ENCODE peak calls at places on chromosomes 4 and X, in ten cellular contexts. Z is right lobe of liver; O is heart left ventricle; W is heart right ventricle; F is ovary; B is tibial artery; T is hepatocyte; M is CD8-positive, alpha-beta memory T cell; Y is stomach; L is mammary epithelial cell. U is an unnamed sample. For H3K4me1, the result is how much of the 10 kb centered on the place peaks cover.

GRCh38 chrX:20265726-20266681 is 705 bp downstream of the RPS6KA3 start:
- DNase-seq in Z (peak), O (peak), W (peak), F (peak), B (peak), T (peak), M (peak), Y (no peak), L (peak), U (peak)

GRCh38 chr4:177371452-177371851 is 61.8 kb downstream of the NEIL3 start:
- DNase-seq in Z (no peak), O (no peak), W (no peak), F (no peak), B (no peak), T (no peak), M (no peak), Y (no peak), L (no peak), U (no peak)

GRCh38 chrX:28595346-28595745 is 8.1 kb downstream of the IL1RAPL1 start:
- DNase-seq in Z (no peak), O (no peak), W (no peak), F (no peak), B (no peak), T (no peak), M (no peak), Y (no peak), L (no peak), U (no peak)

GRCh38 chr4:1976416-1977352 is 32.1 kb downstream of the NELFA start:
- DNase-seq in Z (no peak), O (no peak), W (no peak), F (no peak), B (no peak), T (no peak), M (no peak), Y (no peak), L (no peak), U (no peak)

GRCh38 chrX:125387945-125388344 is 68.3 kb downstream of the TEX13C start:
- DNase-seq in Z (no peak), O (no peak), W (no peak), F (no peak), B (no peak), T (no peak), M (no peak), Y (no peak), L (no peak), U (no peak)

GRCh38 chr4:165610679-165611551 is 232.1 kb downstream of the CPE start:
- DNase-seq in Z (no peak), O (no peak), W (no peak), F (no peak), B (no peak), T (no peak), M (no peak), Y (no peak), L (no peak), U (no peak)

GRCh38 chr4:38574559-38575333 is 89.3 kb upstream of the KLF3 start:
- DNase-seq in Z (peak), O (no peak), W (no peak), F (no peak), B (no peak), T (no peak), M (no peak), Y (no peak), L (no peak), U (no peak)

GRCh38 chr4:106358899-106359298 is 9.7 kb downstream of the GIMD1 start:
- DNase-seq in Z (no peak), O (no peak), W (no peak), F (no peak), B (no peak), T (no peak), M (no peak), Y (no peak), L (peak), U (no peak)

GRCh38 chrX:57906790-57907189 is 3.5 kb downstream of the ZXDA start:
- DNase-seq in Z (no peak), O (no peak), W (no peak), F (no peak), B (no peak), T (no peak), M (no peak), Y (no peak), L (peak), U (no peak)

GRCh38 chr4:686371-687040 is 2.4 kb downstream of the SLC49A3 start:
- DNase-seq in Z (peak), O (peak), W (no peak), F (no peak), B (no peak), T (no peak), M (no peak), Y (no peak), L (no peak), U (no peak)

GRCh38 chr4:125726121-125726520 is 411.4 kb downstream of the FAT4 start:
- DNase-seq in Z (no peak), O (no peak), W (no peak), F (no peak), B (no peak), T (no peak), M (no peak), Y (no peak), L (no peak), U (no peak)

DNA sequence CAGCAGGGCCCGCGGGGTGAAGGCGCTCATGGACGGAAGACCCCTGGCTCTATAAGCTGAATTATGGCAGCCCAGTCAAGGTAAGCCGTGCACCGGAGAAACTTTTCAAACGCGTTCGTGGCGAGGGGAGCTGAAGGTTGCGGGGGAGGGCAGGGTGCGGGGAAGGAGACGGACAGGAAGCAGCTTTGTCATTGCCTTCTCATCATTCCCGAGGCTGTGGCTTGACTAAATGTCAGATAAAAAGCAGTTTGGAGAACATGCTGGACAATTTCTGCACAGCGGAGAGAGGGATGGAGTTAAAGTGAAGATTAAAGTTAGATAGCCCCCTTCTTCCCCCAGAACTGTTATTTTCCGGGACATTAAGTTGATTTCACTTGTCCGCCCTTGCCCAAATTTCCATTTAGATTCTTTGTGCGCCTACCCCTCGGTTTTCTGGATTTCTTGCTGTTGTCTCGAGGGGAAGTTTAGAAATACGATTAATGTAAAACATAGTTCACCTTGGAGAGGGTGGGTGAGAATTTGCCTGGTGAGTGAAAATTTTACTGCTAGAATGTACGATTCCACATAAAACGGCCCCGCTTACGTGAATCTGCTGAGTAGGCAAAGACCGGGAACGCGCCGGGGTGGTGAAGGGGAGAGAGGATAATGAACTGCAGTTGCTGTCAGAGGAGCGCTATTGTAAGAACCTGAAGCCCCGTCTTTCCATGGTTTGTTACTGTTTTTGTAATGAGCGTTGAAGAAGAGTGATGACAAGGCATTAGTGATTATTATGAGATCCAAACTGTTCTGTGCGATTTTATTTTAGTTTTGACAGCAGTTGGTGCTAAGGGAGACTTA is 72.8 kb downstream of the AFF1 start:
- DNase-seq in Z (peak), O (peak), W (peak), F (peak), B (peak), T (peak), M (peak), Y (peak), L (peak), U (peak)
- H3K4me1 ChIP-seq in Z (under half), O (under half), W (half or more), F (under half), B (under half), T (under half), M (half or more), Y (under half), L (under half), U (under half)

GRCh38 chr4:87516683-87517082 is 12.5 kb downstream of the SPARCL1 start:
- DNase-seq in Z (no peak), O (no peak), W (no peak), F (no peak), B (no peak), T (no peak), M (no peak), Y (no peak), L (no peak), U (no peak)
- H3K4me1 ChIP-seq in Z (under half), O (under half), W (half or more), F (under half), B (under half), T (under half), M (under half), Y (under half), L (under half), U (under half)

DNA sequence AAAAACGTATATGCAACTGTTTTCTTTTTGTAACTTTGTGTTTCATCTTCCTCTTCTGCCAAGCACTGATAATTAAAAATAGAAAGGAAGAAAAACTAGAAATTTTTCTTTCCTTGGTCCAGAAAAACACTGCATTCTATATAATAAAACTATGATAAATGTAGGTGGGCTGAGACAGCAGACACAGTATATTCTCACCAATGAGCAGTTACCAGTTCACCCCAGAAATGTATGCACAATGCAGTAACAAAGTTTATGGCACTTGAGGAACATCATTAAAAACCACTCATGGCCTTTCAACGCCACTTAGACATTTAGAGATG is 79.4 kb downstream of the FAT1 start:
- DNase-seq in Z (no peak), O (no peak), W (no peak), F (no peak), B (no peak), T (no peak), M (no peak), Y (no peak), L (no peak), U (no peak)
- H3K4me1 ChIP-seq in Z (under half), O (under half), W (under half), F (under half), B (under half), T (under half), M (under half), Y (under half), L (under half), U (under half)

GRCh38 chr4:153137168-153137567 is 67.1 kb upstream of the TRIM2 start:
- DNase-seq in Z (no peak), O (no peak), W (no peak), F (no peak), B (peak), T (peak), M (no peak), Y (no peak), L (peak), U (peak)
- H3K4me1 ChIP-seq in Z (under half), O (under half), W (under half), F (under half), B (under half), T (under half), M (under half), Y (under half), L (under half), U (under half)

GRCh38 chrX:13670197-13670596 is 17.3 kb downstream of the TCEANC start:
- DNase-seq in Z (no peak), O (no peak), W (no peak), F (no peak), B (no peak), T (no peak), M (no peak), Y (no peak), L (no peak), U (no peak)

GRCh38 chrX:13664026-13664425 is 11.1 kb downstream of the TCEANC start:
- DNase-seq in Z (no peak), O (no peak), W (no peak), F (no peak), B (no peak), T (no peak), M (no peak), Y (no peak), L (no peak), U (no peak)

GRCh38 chrX:13666836-13667235 is 13.9 kb downstream of the TCEANC start:
- DNase-seq in Z (no peak), O (no peak), W (peak), F (no peak), B (no peak), T (no peak), M (no peak), Y (no peak), L (peak), U (no peak)

GRCh38 chrX:13669246-13669689 is 16.3 kb downstream of the TCEANC start:
- DNase-seq in Z (peak), O (peak), W (no peak), F (peak), B (peak), T (peak), M (peak), Y (peak), L (peak), U (peak)

DNA sequence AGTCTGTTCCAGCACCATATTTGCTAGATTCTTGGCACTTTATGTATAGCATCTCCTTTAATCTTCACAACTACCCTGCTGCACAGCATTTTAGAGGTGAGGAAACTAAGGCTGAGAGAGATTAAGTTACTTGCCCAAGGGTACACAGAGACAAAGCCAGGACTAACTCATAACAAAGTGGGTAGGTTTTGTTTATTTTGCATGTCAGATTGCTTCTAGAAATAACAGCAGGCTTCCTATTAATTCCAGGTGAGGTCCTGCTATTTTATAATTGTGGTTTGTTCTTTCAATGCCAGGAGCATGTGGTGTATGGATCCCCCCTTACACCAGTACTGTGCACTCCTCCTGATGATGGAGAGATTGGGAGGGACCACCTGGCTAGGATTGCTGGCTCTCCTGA is 15.0 kb downstream of the TCEANC start:
- DNase-seq in Z (no peak), O (no peak), W (no peak), F (no peak), B (no peak), T (no peak), M (no peak), Y (no peak), L (no peak), U (no peak)
- H3K4me1 ChIP-seq in Z (under half), O (under half), W (under half), F (under half), B (under half), T (under half), M (under half), Y (under half), L (under half), U (under half)

DNA sequence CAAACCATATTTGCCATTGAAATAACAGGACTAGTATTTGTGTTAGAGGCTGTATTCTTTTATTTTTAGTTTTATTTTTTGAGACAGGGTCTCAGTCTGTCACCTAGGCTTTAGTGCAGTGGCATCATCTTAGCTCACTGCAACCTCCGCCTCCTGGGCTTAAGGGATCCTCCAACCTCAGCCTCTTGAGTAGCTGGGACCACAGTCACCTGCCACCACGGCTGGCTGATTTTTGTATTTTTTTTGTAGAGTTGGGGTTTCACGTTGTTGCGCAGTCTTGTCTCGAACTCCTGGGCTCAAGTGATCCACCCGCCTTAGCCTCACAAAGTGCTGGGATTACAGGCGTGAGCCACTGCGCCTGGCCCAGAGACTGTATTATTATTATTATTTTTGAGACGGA is 15.3 kb downstream of the TMEM131L start:
- DNase-seq in Z (no peak), O (no peak), W (no peak), F (no peak), B (no peak), T (no peak), M (no peak), Y (no peak), L (no peak), U (no peak)
- H3K4me1 ChIP-seq in Z (under half), O (under half), W (half or more), F (under half), B (under half), T (under half), M (half or more), Y (under half), L (under half), U (under half)

DNA sequence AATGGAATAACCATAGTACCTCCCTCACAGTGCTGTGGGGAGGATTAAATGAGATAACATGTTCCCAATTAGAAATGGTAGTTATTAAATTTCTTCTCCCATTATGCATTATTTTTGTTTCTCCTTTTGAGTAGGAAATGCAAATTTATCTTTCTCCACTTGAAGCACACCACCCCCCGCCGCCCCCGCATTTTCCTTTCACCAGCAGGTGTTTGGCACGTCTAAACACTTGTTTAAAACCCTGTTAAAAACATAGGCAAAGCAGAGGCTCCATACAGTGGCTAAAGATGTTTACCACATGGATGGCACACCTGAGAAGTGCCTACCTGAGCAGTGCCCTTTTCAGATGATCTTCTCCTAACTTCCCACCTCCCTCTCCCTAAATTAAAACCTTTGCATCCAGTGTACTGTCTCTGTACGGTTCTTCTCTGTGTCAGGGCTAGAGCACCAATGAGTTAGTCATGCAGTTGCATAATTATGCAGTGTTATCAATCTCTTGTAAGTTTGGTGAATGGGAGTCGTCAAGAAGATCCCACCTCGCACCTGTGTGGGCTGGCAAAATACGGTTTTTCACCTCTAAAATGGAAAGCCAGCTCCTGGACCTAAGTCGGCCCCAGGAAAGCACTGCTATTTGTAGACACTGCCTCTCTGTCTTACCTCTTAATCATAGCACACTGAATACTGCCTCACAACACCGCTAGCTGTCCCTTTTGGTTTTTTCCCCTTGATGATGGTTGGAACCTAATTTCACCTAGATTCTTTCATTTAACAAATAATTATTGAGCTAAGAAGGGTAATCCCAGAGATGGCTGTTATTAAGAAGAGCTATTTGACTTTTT is 122.0 kb downstream of the CT47B1 start:
- DNase-seq in Z (no peak), O (no peak), W (no peak), F (no peak), B (no peak), T (no peak), M (no peak), Y (no peak), L (no peak), U (no peak)
- H3K4me1 ChIP-seq in Z (under half), O (under half), W (under half), F (under half), B (under half), T (under half), M (under half), Y (under half), L (under half), U (under half)

DNA sequence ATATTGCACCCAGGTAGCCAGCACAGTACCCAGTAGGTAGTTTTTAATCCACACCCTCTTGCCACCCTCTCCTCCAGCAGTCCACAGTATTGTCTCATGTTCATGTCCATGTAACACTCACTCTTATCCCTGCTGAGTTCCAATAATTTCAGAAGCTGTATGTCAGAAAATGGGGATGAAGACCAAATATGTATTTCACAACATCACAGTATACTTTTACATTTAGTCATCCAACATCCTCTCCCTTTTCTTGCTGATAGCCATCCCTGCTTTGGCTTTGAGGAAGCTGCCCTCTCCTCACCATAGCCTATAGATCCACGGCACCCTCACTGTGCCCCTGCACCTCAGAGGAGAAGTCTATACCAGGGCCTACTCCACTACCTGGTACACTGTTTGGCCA is 126.0 kb upstream of the LDB2 start:
- DNase-seq in Z (no peak), O (no peak), W (no peak), F (no peak), B (no peak), T (no peak), M (no peak), Y (no peak), L (no peak), U (no peak)
- H3K4me1 ChIP-seq in Z (under half), O (under half), W (under half), F (under half), B (under half), T (under half), M (under half), Y (under half), L (under half), U (under half)

GRCh38 chr4:140807491-140808257 is 51.5 kb upstream of the TBC1D9 start:
- DNase-seq in Z (no peak), O (no peak), W (no peak), F (no peak), B (no peak), T (peak), M (no peak), Y (no peak), L (no peak), U (no peak)

GRCh38 chr4:140812916-140813315 is 56.7 kb upstream of the TBC1D9 start:
- DNase-seq in Z (no peak), O (no peak), W (no peak), F (no peak), B (no peak), T (no peak), M (no peak), Y (no peak), L (no peak), U (no peak)

GRCh38 chr4:140813804-140814203 is 57.6 kb upstream of the TBC1D9 start:
- DNase-seq in Z (no peak), O (no peak), W (no peak), F (no peak), B (no peak), T (no peak), M (no peak), Y (no peak), L (no peak), U (no peak)

GRCh38 chr4:140809671-140810070 is 53.5 kb upstream of the TBC1D9 start:
- DNase-seq in Z (no peak), O (no peak), W (no peak), F (no peak), B (no peak), T (no peak), M (no peak), Y (no peak), L (no peak), U (no peak)

DNA sequence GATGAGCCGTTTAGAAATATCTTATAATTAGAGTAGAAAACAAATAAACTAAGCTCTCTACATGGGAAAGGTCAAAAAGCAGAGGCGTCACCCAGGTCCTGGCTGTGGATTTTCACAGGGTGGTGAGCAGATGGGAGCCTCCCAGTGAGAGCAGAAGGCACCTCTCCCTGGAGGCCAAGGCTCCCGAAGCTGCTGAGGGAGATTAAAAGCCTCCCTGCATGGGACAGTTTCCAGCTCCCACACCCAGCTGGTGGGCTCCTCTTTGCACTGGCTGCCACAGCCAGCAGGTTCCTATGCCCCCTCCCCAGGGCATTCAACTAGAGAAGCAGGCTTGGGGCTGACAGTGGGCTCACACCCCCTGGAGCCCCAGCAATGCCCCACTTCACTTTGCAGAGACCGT is 55.2 kb upstream of the TBC1D9 start:
- DNase-seq in Z (no peak), O (no peak), W (no peak), F (no peak), B (no peak), T (no peak), M (no peak), Y (no peak), L (no peak), U (no peak)
- H3K4me1 ChIP-seq in Z (under half), O (under half), W (under half), F (under half), B (under half), T (under half), M (under half), Y (under half), L (under half), U (under half)

U was measured in uterus.